ENCODE peak calls at places on chromosome 21, in four cellular contexts. G, I, A and U are unnamed samples.

GRCh38 chr21:31354604-31355443 is 10.8 kb upstream of the TIAM1 start:
- DNase-seq in G (no peak), I (no peak), A (peak; percentile 66), U (peak; percentile 57)

GRCh38 chr21:45203983-45204382 is 83.7 kb downstream of the POFUT2 start:
- DNase-seq in G (no peak), I (no peak), A (no peak), U (no peak)

GRCh38 chr21:44989538-44989888 is 49.7 kb downstream of the SLX9 start:
- DNase-seq in G (no peak), I (peak; percentile 59), A (no peak), U (peak; percentile 55)

GRCh38 chr21:18170221-18170620 is 74.4 kb upstream of the CHODL start:
- DNase-seq in G (no peak), I (no peak), A (no peak), U (no peak)

GRCh38 chr21:39669976-39670671 is 57.4 kb downstream of the B3GALT5 start:
- DNase-seq in G (no peak), I (no peak), A (no peak), U (peak; percentile 89)

GRCh38 chr21:38989745-38990423 is 184.2 kb downstream of the ETS2 start:
- DNase-seq in G (no peak), I (peak; percentile 69), A (no peak), U (peak; percentile 80)

GRCh38 chr21:15964181-15964855 is 234.5 kb downstream of the USP25 start:
- DNase-seq in G (no peak), I (no peak), A (no peak), U (no peak)

GRCh38 chr21:32469628-32470027 is 57.1 kb downstream of the EVA1C start:
- DNase-seq in G (no peak), I (no peak), A (no peak), U (no peak)

GRCh38 chr21:18245493-18245967 is 897 bp downstream of the CHODL start:
- DNase-seq in G (no peak), I (no peak), A (no peak), U (peak; percentile 17)

GRCh38 chr21:29798840-29799239 is 141.0 kb downstream of the GRIK1 start:
- DNase-seq in G (no peak), I (no peak), A (no peak), U (no peak)

GRCh38 chr21:28100366-28100765 is 892.3 kb downstream of the LTN1 start:
- DNase-seq in G (no peak), I (no peak), A (no peak), U (no peak)

GRCh38 chr21:36839123-36839522 is 127.3 kb downstream of the HLCS start:
- DNase-seq in G (no peak), I (no peak), A (no peak), U (no peak)

GRCh38 chr21:32975811-32976507 is 49.8 kb upstream of the OLIG2 start:
- DNase-seq in G (no peak), I (no peak), A (no peak), U (no peak)

GRCh38 chr21:38913120-38913975 is 107.6 kb downstream of the ETS2 start:
- DNase-seq in G (peak; percentile 96), I (peak; percentile 89), A (peak; percentile 86), U (peak; percentile 84)

GRCh38 chr21:30605968-30606367 is 5.1 kb downstream of the KRTAP22-1 start:
- DNase-seq in G (no peak), I (no peak), A (no peak), U (no peak)

GRCh38 chr21:27678511-27678910 is 711.6 kb upstream of the ADAMTS5 start:
- DNase-seq in G (no peak), I (no peak), A (no peak), U (no peak)

GRCh38 chr21:18832950-18833349 is 429.4 kb upstream of the TMPRSS15 start:
- DNase-seq in G (no peak), I (no peak), A (no peak), U (peak; percentile 39)

GRCh38 chr21:17853393-17854275 is 34.5 kb upstream of the C21orf91 start:
- DNase-seq in G (no peak), I (no peak), A (no peak), U (no peak)

GRCh38 chr21:46347791-46348381 is 23.9 kb downstream of the PCNT start:
- DNase-seq in G (no peak), I (peak; percentile 97), A (no peak), U (peak; percentile 13)
- TF ChIP-seq CTCF in G (no peak), I (peak; percentile 78), A (no peak), U (peak; percentile 7)

DNA sequence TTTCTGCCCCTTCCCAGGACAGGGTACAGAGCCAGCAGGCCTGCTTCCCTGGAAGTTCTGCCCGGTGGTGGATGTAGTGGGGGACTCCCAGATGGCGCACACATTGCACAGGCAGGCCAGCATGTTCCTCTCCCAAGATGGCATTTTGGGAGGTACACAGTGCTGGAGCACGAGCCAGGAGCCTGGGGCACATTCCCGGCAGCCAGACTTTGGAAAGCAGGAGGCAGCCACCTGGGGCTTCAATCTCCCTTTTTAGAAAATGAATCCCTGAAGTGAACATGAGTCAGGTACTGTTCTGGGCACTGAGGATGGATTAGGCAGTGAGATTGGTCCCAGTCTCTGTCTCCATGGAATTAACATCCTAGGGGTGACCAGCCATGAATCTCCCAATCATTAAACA is 56.9 kb downstream of the RUNX1 start:
- DNase-seq in G (no peak), I (no peak), A (no peak), U (no peak)
- H3K4me1 ChIP-seq in G (no peaks in the 10 kb centered on the region), I (peaks cover 9% of the 10 kb centered on the region), A (no peaks in the 10 kb centered on the region), U (peaks cover 8% of the 10 kb centered on the region)

GRCh38 chr21:41952568-41953248 is 1.1 kb downstream of the C2CD2 start:
- DNase-seq in G (no peak), I (peak; percentile 42), A (no peak), U (no peak)
- H3K4me3 ChIP-seq in G (peak overlapping the region; percentile 75), I (peak overlapping the region; percentile 78), A (peak overlapping the region; percentile 88), U (peak overlapping the region; percentile 49)

GRCh38 chr21:26489781-26490180 is 83.3 kb downstream of the CYYR1 start:
- DNase-seq in G (no peak), I (no peak), A (no peak), U (no peak)
- TF ChIP-seq CTCF in G (no peak), I (no peak), A (no peak), U (no peak)

GRCh38 chr21:42736646-42737350 is 83.4 kb downstream of the PDE9A start:
- DNase-seq in G (no peak), I (no peak), A (peak; percentile 41), U (no peak)

GRCh38 chr21:42735944-42736343 is 82.5 kb downstream of the PDE9A start:
- DNase-seq in G (no peak), I (no peak), A (peak; percentile 10), U (no peak)

GRCh38 chr21:42733874-42734273 is 80.5 kb downstream of the PDE9A start:
- DNase-seq in G (no peak), I (no peak), A (no peak), U (no peak)

GRCh38 chr21:42734323-42734971 is 81.0 kb downstream of the PDE9A start:
- DNase-seq in G (no peak), I (no peak), A (peak; percentile 7), U (no peak)

GRCh38 chr21:42735061-42735460 is 81.6 kb downstream of the PDE9A start:
- DNase-seq in G (no peak), I (no peak), A (peak; percentile 25), U (no peak)
- H3K4me1 ChIP-seq in G (no peaks in the 10 kb centered on the region), I (peaks cover 8% of the 10 kb centered on the region), A (no peaks in the 10 kb centered on the region), U (no peaks in the 10 kb centered on the region)

GRCh38 chr21:41712201-41712600 is 54.7 kb downstream of the RIPK4 start:
- DNase-seq in G (no peak), I (peak; percentile 19), A (no peak), U (peak; percentile 38)
- H3K4me3 ChIP-seq in G (no peak overlapping the region), I (no peak overlapping the region), A (no peak overlapping the region), U (no peak overlapping the region)